ENCODE peak calls at places on chromosomes 13 and 19, in ten cellular contexts. M, F, G, E, K, I, R, W, P and S are unnamed samples.

GRCh38 chr19:46068345-46069258 is 27.8 kb upstream of the IGFL4 start:
- DNase-seq in M (peak; percentile 64), F (peak; percentile 90), G (peak; percentile 86), E (peak; percentile 72), K (no peak), I (no peak), R (no peak), W (no peak), P (peak; percentile 43), S (peak; percentile 96)

GRCh38 chr19:33727331-33728028 is 69.2 kb upstream of the KCTD15 start:
- DNase-seq in M (no peak), F (no peak), G (no peak), E (no peak), K (no peak), I (no peak), R (no peak), W (no peak), P (no peak), S (no peak)

GRCh38 chr19:47369923-47370625 is 21.0 kb downstream of the DHX34 start:
- DNase-seq in M (no peak), F (no peak), G (peak; percentile 90), E (no peak), K (no peak), I (no peak), R (peak; percentile 56), W (no peak), P (no peak), S (peak; percentile 27)

GRCh38 chr19:8321760-8322637 is 703 bp downstream of the RPS28 start:
- DNase-seq in M (no peak), F (no peak), G (no peak), E (no peak), K (no peak), I (no peak), R (no peak), W (no peak), P (no peak), S (no peak)

GRCh38 chr13:59865398-59865797 is 298.3 kb downstream of the DIAPH3 start:
- DNase-seq in M (no peak), F (no peak), G (no peak), E (peak; percentile 3), K (no peak), I (no peak), R (no peak), W (no peak), P (no peak), S (no peak)

GRCh38 chr19:46766569-46767317 is 20.5 kb upstream of the STRN4 start:
- DNase-seq in M (no peak), F (no peak), G (peak; percentile 52), E (peak; percentile 75), K (peak; percentile 70), I (peak; percentile 48), R (no peak), W (peak; percentile 47), P (peak; percentile 57), S (no peak)

GRCh38 chr13:110528371-110528770 is 33.2 kb downstream of the RAB20 start:
- DNase-seq in M (no peak), F (no peak), G (peak; percentile 67), E (no peak), K (no peak), I (no peak), R (no peak), W (no peak), P (no peak), S (no peak)

GRCh38 chr13:34207334-34207733 is 389.4 kb downstream of the RFC3 start:
- DNase-seq in M (no peak), F (peak; percentile 50), G (peak; percentile 93), E (peak; percentile 81), K (no peak), I (no peak), R (no peak), W (no peak), P (peak; percentile 13), S (peak; percentile 26)

GRCh38 chr19:57560049-57560491 is 407 bp upstream of the ZNF550 start:
- DNase-seq in M (peak; percentile 17), F (no peak), G (peak; percentile 50), E (no peak), K (peak; percentile 64), I (no peak), R (no peak), W (no peak), P (no peak), S (peak; percentile 43)

GRCh38 chr13:76889254-76889653 is 3.0 kb upstream of the KCTD12 start:
- DNase-seq in M (no peak), F (no peak), G (no peak), E (no peak), K (no peak), I (no peak), R (no peak), W (no peak), P (no peak), S (peak; percentile 97)

GRCh38 chr13:100089633-100090032 is 740 bp downstream of the PCCA start:
- DNase-seq in M (no peak), F (no peak), G (peak; percentile 34), E (no peak), K (no peak), I (no peak), R (no peak), W (no peak), P (no peak), S (peak; percentile 45)

GRCh38 chr13:80239571-80240255 is 101.2 kb downstream of the SPRY2 start:
- DNase-seq in M (no peak), F (no peak), G (peak; percentile 37), E (no peak), K (no peak), I (no peak), R (no peak), W (no peak), P (no peak), S (peak; percentile 76)

GRCh38 chr19:18775586-18776287 is 15.4 kb downstream of the COMP start:
- DNase-seq in M (no peak), F (no peak), G (peak; percentile 48), E (no peak), K (peak; percentile 47), I (no peak), R (no peak), W (no peak), P (no peak), S (no peak)

GRCh38 chr19:16952046-16952445 is 63.2 kb downstream of the F2RL3 start:
- DNase-seq in M (no peak), F (no peak), G (no peak), E (no peak), K (no peak), I (no peak), R (no peak), W (no peak), P (no peak), S (no peak)

GRCh38 chr13:98083507-98083906 is 59.4 kb upstream of the FARP1 start:
- DNase-seq in M (no peak), F (peak; percentile 85), G (peak; percentile 89), E (no peak), K (no peak), I (no peak), R (no peak), W (no peak), P (no peak), S (peak; percentile 58)
- TF ChIP-seq CTCF in M (no peak), F (no peak), G (peak; percentile 34), E (no peak), K (no peak), I (no peak), R (no peak), W (no peak), P (no peak), S (no peak)

GRCh38 chr19:10748924-10749434 is 31.1 kb downstream of the DNM2 start:
- DNase-seq in M (no peak), F (no peak), G (peak; percentile 34), E (peak; percentile 81), K (no peak), I (no peak), R (peak; percentile 77), W (no peak), P (peak; percentile 85), S (peak; percentile 72)
- TF ChIP-seq CTCF in M (no peak), F (no peak), G (no peak), E (no peak), K (no peak), I (no peak), R (no peak), W (no peak), P (no peak), S (no peak)

DNA sequence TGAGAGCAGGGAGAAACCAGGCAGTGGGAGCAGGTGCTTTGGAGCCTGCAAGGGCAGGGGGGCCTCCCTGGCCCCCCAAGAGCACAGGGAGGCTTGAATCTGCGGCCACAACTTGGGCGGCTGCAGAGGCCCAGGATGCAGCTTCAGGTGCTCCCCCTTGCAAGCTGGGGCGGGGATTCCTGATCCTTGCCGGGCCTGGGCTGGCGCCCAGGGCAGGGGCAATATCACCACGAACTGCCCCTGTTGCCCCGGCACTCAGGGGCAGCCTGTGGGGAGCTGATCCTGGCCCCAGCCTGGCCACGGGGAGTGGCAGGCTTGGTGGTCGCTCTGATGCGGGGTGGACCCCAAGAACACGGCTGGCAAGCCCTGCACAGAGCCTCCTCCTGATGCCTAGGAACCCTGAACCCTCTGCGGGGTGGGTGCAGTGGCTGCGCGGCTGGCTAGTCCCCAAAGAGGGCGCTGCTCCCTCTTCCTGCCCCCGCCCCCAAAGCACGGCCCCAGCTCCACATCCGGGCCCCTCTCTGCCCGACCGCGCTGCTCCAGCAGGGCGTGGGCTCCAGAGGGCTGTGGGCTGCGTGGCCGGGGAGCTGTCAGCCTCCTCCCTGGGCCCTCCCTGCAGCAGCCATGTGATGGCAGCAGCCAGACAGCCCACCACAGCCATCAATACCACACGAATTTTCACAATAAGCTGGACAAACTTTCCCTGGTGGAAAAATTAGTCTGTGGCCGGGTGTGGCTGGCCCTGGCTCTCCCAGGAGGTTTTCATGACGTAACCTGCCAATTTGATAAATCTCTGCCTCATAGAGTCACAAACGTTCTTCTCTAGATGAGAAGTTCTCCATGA is 21.0 kb downstream of the TNFSF9 start:
- DNase-seq in M (no peak), F (no peak), G (no peak), E (peak; percentile 61), K (no peak), I (peak; percentile 48), R (no peak), W (no peak), P (no peak), S (no peak)
- TF ChIP-seq CTCF in M (no peak), F (no peak), G (no peak), E (peak; percentile 24), K (no peak), I (peak; percentile 47), R (no peak), W (no peak), P (no peak), S (no peak)

GRCh38 chr13:41590643-41591042 is 133.3 kb downstream of the RGCC start:
- DNase-seq in M (no peak), F (no peak), G (no peak), E (no peak), K (no peak), I (no peak), R (no peak), W (no peak), P (no peak), S (peak; percentile 96)

GRCh38 chr13:41599619-41600018 is 142.3 kb downstream of the RGCC start:
- DNase-seq in M (no peak), F (no peak), G (no peak), E (no peak), K (no peak), I (no peak), R (no peak), W (no peak), P (no peak), S (no peak)

GRCh38 chr13:41595298-41595697 is 137.9 kb downstream of the RGCC start:
- DNase-seq in M (no peak), F (no peak), G (no peak), E (no peak), K (no peak), I (no peak), R (no peak), W (no peak), P (no peak), S (no peak)

GRCh38 chr13:41597348-41598041 is 140.1 kb downstream of the RGCC start:
- DNase-seq in M (no peak), F (no peak), G (peak; percentile 47), E (no peak), K (no peak), I (no peak), R (no peak), W (no peak), P (no peak), S (peak; percentile 83)

GRCh38 chr13:41596190-41596589 is 138.8 kb downstream of the RGCC start:
- DNase-seq in M (no peak), F (no peak), G (peak; percentile 65), E (no peak), K (no peak), I (no peak), R (no peak), W (no peak), P (no peak), S (no peak)
- TF ChIP-seq CTCF in M (no peak), F (peak; percentile 38), G (peak; percentile 48), E (no peak), K (no peak), I (no peak), R (no peak), W (no peak), P (no peak), S (no peak)